ENCODE peak calls at places on chromosome 5, in four cellular contexts. One of them, this sample, is unnamed.

GRCh38 chr5:173762930-173763329 is 125.2 kb upstream of the CPEB4 start:
- DNase-seq in bronchial epithelial cell: no peak
- DNase-seq in mammary epithelial cell: no peak
- DNase-seq in mucosa of descending colon: no peak
- DNase-seq in this sample: peak

GRCh38 chr5:14142202-14142855 is 813 bp upstream of the TRIO start:
- DNase-seq in bronchial epithelial cell: no peak
- DNase-seq in mucosa of descending colon: no peak
- DNase-seq in mammary epithelial cell: peak
- DNase-seq in this sample: no peak

GRCh38 chr5:39461007-39461682 is 36.4 kb upstream of the DAB2 start:
- DNase-seq in bronchial epithelial cell: no peak
- DNase-seq in mucosa of descending colon: no peak
- DNase-seq in mammary epithelial cell: no peak
- DNase-seq in this sample: no peak

GRCh38 chr5:53943938-53944337 is 366.4 kb downstream of the ARL15 start:
- DNase-seq in mammary epithelial cell: no peak
- DNase-seq in mucosa of descending colon: no peak
- DNase-seq in bronchial epithelial cell: no peak
- DNase-seq in this sample: no peak

GRCh38 chr5:56075361-56075760 is 80.6 kb upstream of the IL6ST start:
- DNase-seq in mammary epithelial cell: no peak
- DNase-seq in bronchial epithelial cell: no peak
- DNase-seq in mucosa of descending colon: no peak
- DNase-seq in this sample: no peak

GRCh38 chr5:172052454-172053236 is 46.2 kb upstream of the FBXW11 start:
- DNase-seq in bronchial epithelial cell: no peak
- DNase-seq in mucosa of descending colon: no peak
- DNase-seq in mammary epithelial cell: no peak
- DNase-seq in this sample: no peak

GRCh38 chr5:132074091-132074771 is 642 bp downstream of the CSF2 start:
- DNase-seq in bronchial epithelial cell: peak
- DNase-seq in mammary epithelial cell: peak
- DNase-seq in mucosa of descending colon: no peak
- DNase-seq in this sample: peak

GRCh38 chr5:91125916-91126315 is 257.2 kb downstream of the ARRDC3 start:
- DNase-seq in mucosa of descending colon: no peak
- DNase-seq in mammary epithelial cell: no peak
- DNase-seq in bronchial epithelial cell: no peak
- DNase-seq in this sample: no peak

GRCh38 chr5:137487600-137487999 is 11.5 kb downstream of the SPOCK1 start:
- DNase-seq in mammary epithelial cell: no peak
- DNase-seq in mucosa of descending colon: no peak
- DNase-seq in bronchial epithelial cell: peak
- DNase-seq in this sample: peak

GRCh38 chr5:149264432-149265069 is 7.1 kb upstream of the AFAP1L1 start:
- DNase-seq in mammary epithelial cell: peak
- DNase-seq in bronchial epithelial cell: peak
- DNase-seq in mucosa of descending colon: peak
- DNase-seq in this sample: peak

GRCh38 chr5:44640945-44641456 is 167.7 kb upstream of the MRPS30 start:
- DNase-seq in bronchial epithelial cell: no peak
- DNase-seq in mucosa of descending colon: no peak
- DNase-seq in mammary epithelial cell: no peak
- DNase-seq in this sample: no peak

GRCh38 chr5:140381972-140382371 is 19.7 kb upstream of the ANKHD1 start:
- DNase-seq in bronchial epithelial cell: no peak
- DNase-seq in mammary epithelial cell: no peak
- DNase-seq in mucosa of descending colon: no peak
- DNase-seq in this sample: no peak

GRCh38 chr5:74009502-74009901 is 383.5 kb downstream of the ARHGEF28 start:
- DNase-seq in bronchial epithelial cell: peak
- DNase-seq in mucosa of descending colon: no peak
- DNase-seq in mammary epithelial cell: no peak
- DNase-seq in this sample: peak

GRCh38 chr5:61919920-61920319 is 386.1 kb upstream of the KIF2A start:
- DNase-seq in mammary epithelial cell: peak
- DNase-seq in bronchial epithelial cell: peak
- DNase-seq in mucosa of descending colon: no peak
- DNase-seq in this sample: peak

GRCh38 chr5:103014983-103015382 is 105.0 kb downstream of the GIN1 start:
- DNase-seq in bronchial epithelial cell: no peak
- DNase-seq in mucosa of descending colon: no peak
- DNase-seq in mammary epithelial cell: no peak
- DNase-seq in this sample: peak

GRCh38 chr5:39108987-39109386 is 34.8 kb upstream of the RICTOR start:
- DNase-seq in mammary epithelial cell: no peak
- DNase-seq in bronchial epithelial cell: no peak
- DNase-seq in mucosa of descending colon: no peak
- DNase-seq in this sample: no peak

DNA sequence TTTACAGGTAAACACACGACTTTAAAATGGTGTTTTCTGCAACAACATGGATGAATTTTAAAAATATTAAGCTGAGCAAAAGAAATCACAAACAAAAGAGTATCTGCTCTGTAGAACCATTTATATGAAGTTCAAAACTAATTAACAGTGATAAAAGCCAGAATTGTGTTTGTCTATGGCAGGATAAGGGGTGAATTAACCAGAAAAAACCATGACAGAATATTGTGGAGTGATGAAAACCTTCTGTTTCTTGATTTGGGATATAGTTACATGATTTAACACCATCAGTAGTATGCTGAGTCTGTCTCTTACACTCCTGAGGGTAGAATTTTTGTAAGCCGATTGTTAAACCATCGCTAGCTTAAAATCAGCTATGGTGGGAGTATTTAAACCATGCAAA is 101.7 kb upstream of the ZNF366 start:
- DNase-seq in bronchial epithelial cell: no peak
- DNase-seq in mucosa of descending colon: no peak
- DNase-seq in mammary epithelial cell: no peak
- DNase-seq in this sample: no peak
- TF ChIP-seq CTCF in bronchial epithelial cell: no peak
- TF ChIP-seq CTCF in mucosa of descending colon: no peak
- TF ChIP-seq CTCF in mammary epithelial cell: no peak
- TF ChIP-seq CTCF in this sample: no peak

DNA sequence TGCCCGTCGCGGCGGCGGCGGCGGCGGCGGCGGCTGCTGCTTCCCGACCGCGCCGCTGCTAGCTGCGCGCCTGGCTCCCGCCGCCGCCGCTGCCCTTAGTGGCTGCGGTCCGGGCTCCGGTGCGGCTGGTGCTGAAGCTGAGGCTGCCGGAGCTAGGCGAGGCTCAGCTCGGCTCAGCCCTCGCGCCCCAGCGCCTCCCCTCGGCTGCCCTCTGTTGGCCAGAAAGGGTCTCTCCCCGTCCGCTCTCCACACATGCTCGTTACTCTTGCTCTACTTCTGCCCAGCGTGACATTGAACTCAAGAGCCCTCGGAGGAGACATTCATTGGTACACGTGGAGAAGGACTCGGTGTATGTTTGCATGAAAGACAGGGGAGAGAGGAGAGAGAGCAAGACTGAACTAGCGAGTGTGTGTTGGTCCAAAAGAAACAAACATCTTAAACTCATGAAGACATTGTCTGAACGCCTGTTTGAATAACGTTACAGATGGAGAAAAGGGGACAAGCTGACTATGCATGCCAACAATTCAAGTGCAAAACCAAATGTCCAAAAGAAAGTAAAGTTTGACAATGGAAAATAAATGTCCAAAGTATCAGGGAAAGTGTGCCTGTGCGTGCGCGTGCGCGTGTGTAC is at the start of gene HCN1:
- DNase-seq in mucosa of descending colon: peak
- DNase-seq in bronchial epithelial cell: peak
- DNase-seq in mammary epithelial cell: peak
- DNase-seq in this sample: no peak
- TF ChIP-seq CTCF in mucosa of descending colon: peak
- TF ChIP-seq CTCF in bronchial epithelial cell: peak
- TF ChIP-seq CTCF in mammary epithelial cell: peak
- TF ChIP-seq CTCF in this sample: no peak

DNA sequence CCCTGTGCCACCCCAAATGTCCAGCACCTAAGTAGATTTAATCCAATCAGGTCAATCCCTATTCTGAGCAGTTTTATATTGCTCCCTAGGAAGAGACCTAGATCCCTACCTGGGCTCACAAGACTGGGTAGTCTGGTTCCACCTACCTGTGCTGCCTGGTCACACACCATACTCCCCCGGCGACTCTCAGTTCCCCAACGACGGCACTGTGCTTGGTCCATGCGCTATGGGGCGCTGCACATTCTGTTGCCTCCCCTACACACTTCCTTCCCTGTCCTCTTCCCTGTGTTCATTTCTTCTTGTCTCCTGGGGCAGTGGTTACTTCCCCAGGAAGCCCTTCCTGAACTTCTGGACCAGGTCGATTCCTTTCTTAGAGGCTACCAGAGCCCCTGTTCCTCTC is 109.9 kb upstream of the IL12B start:
- DNase-seq in bronchial epithelial cell: no peak
- DNase-seq in mammary epithelial cell: no peak
- DNase-seq in mucosa of descending colon: no peak
- DNase-seq in this sample: no peak
- TF ChIP-seq CTCF in bronchial epithelial cell: no peak
- TF ChIP-seq CTCF in mammary epithelial cell: no peak
- TF ChIP-seq CTCF in mucosa of descending colon: no peak
- TF ChIP-seq CTCF in this sample: no peak

GRCh38 chr5:78339591-78340450 is 20.6 kb upstream of the SCAMP1 start:
- DNase-seq in mammary epithelial cell: no peak
- DNase-seq in mucosa of descending colon: no peak
- DNase-seq in bronchial epithelial cell: no peak
- DNase-seq in this sample: no peak
- TF ChIP-seq CTCF in mammary epithelial cell: no peak
- TF ChIP-seq CTCF in mucosa of descending colon: no peak
- TF ChIP-seq CTCF in bronchial epithelial cell: no peak
- TF ChIP-seq CTCF in this sample: no peak

GRCh38 chr5:158876263-158876942 is 223.3 kb downstream of the EBF1 start:
- DNase-seq in bronchial epithelial cell: no peak
- DNase-seq in mucosa of descending colon: no peak
- DNase-seq in mammary epithelial cell: no peak
- DNase-seq in this sample: no peak
- TF ChIP-seq CTCF in bronchial epithelial cell: no peak
- TF ChIP-seq CTCF in mucosa of descending colon: no peak
- TF ChIP-seq CTCF in mammary epithelial cell: no peak
- TF ChIP-seq CTCF in this sample: no peak

GRCh38 chr5:100623719-100624118 is 88.5 kb downstream of the FAM174A start:
- DNase-seq in bronchial epithelial cell: peak
- DNase-seq in mammary epithelial cell: peak
- DNase-seq in mucosa of descending colon: no peak
- DNase-seq in this sample: peak
- TF ChIP-seq CTCF in bronchial epithelial cell: peak
- TF ChIP-seq CTCF in mammary epithelial cell: peak
- TF ChIP-seq CTCF in mucosa of descending colon: no peak
- TF ChIP-seq CTCF in this sample: peak

GRCh38 chr5:135830384-135831275 is 3.8 kb upstream of the SLC25A48 start:
- DNase-seq in mammary epithelial cell: no peak
- DNase-seq in mucosa of descending colon: no peak
- DNase-seq in bronchial epithelial cell: no peak
- DNase-seq in this sample: no peak
- TF ChIP-seq CTCF in mammary epithelial cell: no peak
- TF ChIP-seq CTCF in mucosa of descending colon: no peak
- TF ChIP-seq CTCF in bronchial epithelial cell: no peak
- TF ChIP-seq CTCF in this sample: no peak

GRCh38 chr5:180271205-180271604 is 20.7 kb downstream of the MAPK9 start:
- DNase-seq in mammary epithelial cell: no peak
- DNase-seq in bronchial epithelial cell: no peak
- DNase-seq in mucosa of descending colon: no peak
- DNase-seq in this sample: no peak
- TF ChIP-seq CTCF in mammary epithelial cell: no peak
- TF ChIP-seq CTCF in bronchial epithelial cell: no peak
- TF ChIP-seq CTCF in mucosa of descending colon: no peak
- TF ChIP-seq CTCF in this sample: no peak